ENCODE peak calls at places on chromosomes 5 and 9, in eight cellular contexts. S, M, Z, O, G, Y, N and W are unnamed samples.

GRCh38 chr5:55102345-55102744 is at the start of gene GZMA:
- DNase-seq in M (no peak), Y (peak), S (no peak), N (no peak), G (peak), Z (peak), O (no peak), W (no peak)

GRCh38 chr5:127074466-127074865 is 1.2 kb upstream of the C5orf63 start:
- DNase-seq in S (no peak), N (no peak), O (no peak), G (no peak), Y (no peak), Z (no peak), M (no peak), W (no peak)

GRCh38 chr9:135512904-135513303 is 8.3 kb upstream of the LCN1 start:
- DNase-seq in Z (no peak), S (no peak), N (no peak), Y (no peak), M (no peak), G (peak), O (no peak), W (no peak)

GRCh38 chr5:179171251-179171815 is 111.2 kb downstream of the ZNF354C start:
- DNase-seq in M (peak), Z (no peak), N (no peak), Y (peak), G (no peak), O (no peak), S (no peak), W (no peak)

GRCh38 chr9:131162886-131163285 is 37.5 kb downstream of the NUP214 start:
- DNase-seq in Y (no peak), M (no peak), G (no peak), O (no peak), Z (no peak), N (no peak), S (no peak), W (no peak)

GRCh38 chr5:164600929-164601535 is 1095.6 kb downstream of the MAT2B start:
- DNase-seq in M (no peak), S (no peak), O (no peak), G (no peak), Z (no peak), N (no peak), Y (no peak), W (no peak)

GRCh38 chr5:140113180-140113698 is 670 bp upstream of the PURA start:
- DNase-seq in O (no peak), Y (peak), M (no peak), Z (peak), G (no peak), S (no peak), N (no peak), W (peak)

GRCh38 chr9:97300586-97300985 is 6.9 kb upstream of the CCDC180 start:
- DNase-seq in G (no peak), M (no peak), Y (no peak), N (no peak), O (no peak), S (no peak), Z (no peak), W (no peak)

GRCh38 chr5:72241346-72242003 is 78.6 kb downstream of the MRPS27 start:
- DNase-seq in G (no peak), S (no peak), N (no peak), Z (no peak), Y (no peak), O (no peak), M (no peak), W (no peak)

GRCh38 chr9:26369096-26369495 is 523.5 kb downstream of the CAAP1 start:
- DNase-seq in Y (no peak), M (no peak), Z (no peak), G (peak), O (peak), N (no peak), S (no peak), W (no peak)

GRCh38 chr5:65262590-65263189 is 219.0 kb downstream of the ADAMTS6 start:
- DNase-seq in Y (no peak), S (no peak), O (peak), Z (no peak), G (peak), M (peak), N (peak), W (peak)